ENCODE peak calls at places on chromosomes 4 and X, in ten cellular contexts. J is naive thymus-derived CD8-positive, alpha-beta T cell; L is stimulated activated CD4-positive, alpha-beta T cell treated with anti-CD3 and anti-CD28 coated beads, Interleukin-4, amount 100 ng/mL, for 1 hour; V is NCI-H748 treated with DMSO at 0.1 percent for 48 hours; U is dermis microvascular lymphatic vessel endothelial cell; Z is caudate nucleus; Q is Caki2; C is MV-4-11; R is left cardiac atrium; N is Ammon's horn. X is an unnamed sample.
A peak's percentile ranks its signal among the peaks of the same experiment; 100 is the strongest.

GRCh38 chr4:184851200-184851541 is 25.4 kb upstream of the ACSL1 start:
- DNase-seq in Q (no peak), V (no peak), U (no peak), Z (no peak), N (no peak), R (no peak), C (peak; percentile 74), J (no peak), L (no peak), X (no peak)

GRCh38 chr4:142846105-142846728 is at the start of gene INPP4B:
- DNase-seq in L (peak; percentile 59), V (peak; percentile 41), J (peak; percentile 15), N (peak; percentile 44), C (no peak), U (no peak), R (peak; percentile 53), Z (peak; percentile 55), Q (peak; percentile 31), X (peak; percentile 79)

GRCh38 chr4:139454111-139454600 is at the start of gene RAB33B:
- DNase-seq in L (no peak), Q (no peak), Z (no peak), R (no peak), C (no peak), V (no peak), U (no peak), N (peak; percentile 88), J (no peak), X (peak; percentile 98)

GRCh38 chrX:115892056-115892708 is 278.4 kb upstream of the AGTR2 start:
- DNase-seq in L (no peak), J (no peak), C (no peak), R (no peak), Q (peak; percentile 43), Z (no peak), V (no peak), N (peak; percentile 8), U (no peak), X (no peak)

GRCh38 chrX:8194216-8194615 is 23.1 kb upstream of the VCX2 start:
- DNase-seq in C (no peak), V (no peak), Q (peak; percentile 32), J (no peak), U (no peak), L (no peak), N (no peak), Z (no peak), R (no peak), X (no peak)

GRCh38 chrX:102887687-102888086 is 49.4 kb upstream of the RAB40AL start:
- DNase-seq in C (no peak), Z (no peak), N (no peak), V (no peak), J (no peak), Q (no peak), L (no peak), U (no peak), R (no peak), X (no peak)

GRCh38 chr4:24753519-24753918 is 41.9 kb upstream of the SOD3 start:
- DNase-seq in U (no peak), N (no peak), V (no peak), Z (no peak), C (peak; percentile 84), R (no peak), L (no peak), Q (peak; percentile 94), J (no peak), X (peak; percentile 35)

GRCh38 chr4:8409271-8410065 is 31.1 kb downstream of the ACOX3 start:
- DNase-seq in J (peak; percentile 60), U (no peak), R (peak; percentile 63), Z (no peak), N (no peak), L (no peak), Q (peak; percentile 71), C (peak; percentile 95), V (no peak), X (peak; percentile 27)

GRCh38 chr4:69818060-69818639 is 41.8 kb downstream of the SULT1E1 start:
- DNase-seq in C (no peak), Q (no peak), V (no peak), U (no peak), Z (no peak), J (no peak), R (no peak), L (no peak), N (no peak), X (no peak)

GRCh38 chr4:90246841-90247240 is 119.6 kb downstream of the CCSER1 start:
- DNase-seq in Q (no peak), J (no peak), N (no peak), U (no peak), Z (no peak), C (no peak), L (no peak), R (no peak), V (no peak), X (no peak)

GRCh38 chr4:2304321-2304876 is 42.5 kb upstream of the MXD4 start:
- DNase-seq in J (no peak), R (no peak), Q (no peak), N (no peak), C (no peak), L (no peak), Z (no peak), U (no peak), V (no peak), X (no peak)

GRCh38 chrX:47579537-47579936 is 2.7 kb upstream of the TIMP1 start:
- DNase-seq in C (peak; percentile 55), V (no peak), R (no peak), N (no peak), L (peak; percentile 35), Z (no peak), U (peak; percentile 16), J (no peak), Q (no peak), X (peak; percentile 47)

GRCh38 chr4:74529284-74530041 is 84.5 kb downstream of the AREG start:
- DNase-seq in N (peak; percentile 21), Q (no peak), L (no peak), J (no peak), V (no peak), C (no peak), Z (no peak), R (no peak), U (no peak), X (no peak)

GRCh38 chr4:31458813-31459212 is 738.6 kb downstream of the PCDH7 start:
- DNase-seq in N (no peak), L (no peak), R (no peak), Q (peak; percentile 73), U (no peak), C (no peak), V (no peak), Z (no peak), J (no peak), X (peak; percentile 83)

GRCh38 chr4:143381171-143382118 is 44.8 kb downstream of the GAB1 start:
- DNase-seq in Z (peak; percentile 14), R (peak; percentile 88), J (no peak), L (no peak), V (no peak), N (peak; percentile 85), C (no peak), U (peak; percentile 93), Q (no peak), X (peak; percentile 69)

X was measured in adipocyte.